ENCODE peak calls at places on chromosomes 13 and 19, in four cellular contexts. V, J, Q and I are unnamed samples.

GRCh38 chr13:93338906-93339305 is 112.3 kb downstream of the GPC6 start:
- DNase-seq in V (no peak), J (no peak), Q (no peak), I (no peak)

GRCh38 chr19:3129112-3129511 is 6.7 kb upstream of the GNA15 start:
- DNase-seq in V (no peak), J (peak; percentile 74), Q (no peak), I (no peak)

GRCh38 chr13:106034201-106034600 is 501.3 kb downstream of the EFNB2 start:
- DNase-seq in V (no peak), J (no peak), Q (no peak), I (no peak)

GRCh38 chr19:33804021-33804799 is 7.5 kb downstream of the KCTD15 start:
- DNase-seq in V (no peak), J (no peak), Q (no peak), I (no peak)

GRCh38 chr13:114108141-114108761 is 24.2 kb downstream of the RASA3 start:
- DNase-seq in V (no peak), J (no peak), Q (no peak), I (no peak)

GRCh38 chr19:55647732-55648656 is at the start of gene CCDC106:
- DNase-seq in V (peak; percentile 89), J (peak; percentile 71), Q (peak; percentile 81), I (no peak)

GRCh38 chr13:102852556-102852955 is 6.7 kb downstream of the ERCC5 start:
- DNase-seq in V (no peak), J (no peak), Q (no peak), I (no peak)

GRCh38 chr19:5889288-5889971 is 14.2 kb downstream of the NDUFA11 start:
- DNase-seq in V (no peak), J (no peak), Q (no peak), I (no peak)

GRCh38 chr19:43605875-43606568 is 5.9 kb upstream of the SRRM5 start:
- DNase-seq in V (no peak), J (no peak), Q (no peak), I (no peak)

GRCh38 chr13:85910962-85911361 is 111.7 kb upstream of the SLITRK6 start:
- DNase-seq in V (no peak), J (no peak), Q (no peak), I (no peak)

GRCh38 chr19:39596911-39597310 is 5.4 kb upstream of the LGALS13 start:
- DNase-seq in V (no peak), J (no peak), Q (no peak), I (no peak)

GRCh38 chr19:34639491-34640085 is 37.4 kb downstream of the SCGB2B2 start:
- DNase-seq in V (peak; percentile 58), J (peak; percentile 53), Q (peak; percentile 39), I (peak; percentile 5)

GRCh38 chr19:49056101-49056901 is 1.2 kb downstream of the CGB7 start:
- DNase-seq in V (peak; percentile 89), J (peak; percentile 62), Q (peak; percentile 88), I (no peak)

GRCh38 chr19:5903054-5903501 is 512 bp downstream of the NDUFA11 start:
- DNase-seq in V (no peak), J (no peak), Q (peak; percentile 32), I (no peak)

GRCh38 chr13:86846501-86846900 is 824.7 kb upstream of the SLITRK5 start:
- DNase-seq in V (no peak), J (no peak), Q (no peak), I (no peak)

GRCh38 chr19:39768811-39769210 is 9.8 kb upstream of the LEUTX start:
- DNase-seq in V (no peak), J (no peak), Q (no peak), I (no peak)

GRCh38 chr19:27684293-27684692 is 1528.7 kb downstream of the UQCRFS1 start:
- DNase-seq in V (no peak), J (no peak), Q (no peak), I (no peak)

GRCh38 chr13:25625361-25625760 is 253.6 kb downstream of the ATP8A2 start:
- DNase-seq in V (no peak), J (no peak), Q (no peak), I (no peak)

DNA sequence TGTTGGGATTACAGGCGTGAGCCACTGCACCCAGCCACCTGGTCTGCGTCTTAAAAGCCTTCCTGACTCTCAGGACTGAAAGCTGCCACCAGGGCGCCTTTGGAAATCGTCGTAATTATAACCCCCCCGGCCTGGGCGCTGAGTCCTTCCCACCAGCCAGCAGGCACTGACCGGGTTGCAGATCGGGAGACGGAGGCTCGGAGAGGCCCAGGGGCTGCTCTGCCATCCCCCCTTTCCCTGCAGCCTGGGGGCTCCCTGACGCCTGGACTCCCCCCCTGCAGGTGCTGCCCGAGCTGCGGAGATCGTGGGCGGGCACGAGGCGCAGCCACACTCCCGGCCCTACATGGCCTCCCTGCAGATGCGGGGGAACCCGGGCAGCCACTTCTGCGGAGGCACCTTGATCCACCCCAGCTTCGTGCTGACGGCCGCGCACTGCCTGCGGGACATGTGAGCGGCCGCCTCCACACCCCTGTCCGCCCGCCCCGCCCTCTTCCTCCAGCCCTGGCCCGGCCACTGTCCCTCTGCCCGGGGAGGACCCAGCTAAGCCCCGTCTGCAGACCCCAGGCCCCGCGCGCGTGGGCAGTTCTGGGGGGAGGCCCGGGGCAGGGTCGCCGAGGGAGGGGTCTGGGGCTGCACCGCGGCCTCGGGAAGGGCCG is 2.5 kb downstream of the PRTN3 start:
- DNase-seq in V (no peak), J (no peak), Q (peak; percentile 53), I (no peak)
- TF ChIP-seq EZH2 in V (peak; percentile 46), J (peak; percentile 64), Q (no peak), I (no peak)

GRCh38 chr19:8459095-8459494 is 14.3 kb downstream of the HNRNPM start:
- DNase-seq in V (no peak), J (no peak), Q (no peak), I (no peak)
- H3K9ac ChIP-seq in V (no peak overlapping the region), J (no peak overlapping the region), Q (no peak overlapping the region), I (no peak overlapping the region)

GRCh38 chr13:112060899-112061366 is 6.0 kb upstream of the SOX1 start:
- DNase-seq in V (peak; percentile 73), J (no peak), Q (no peak), I (no peak)

GRCh38 chr13:112063309-112063626 is 3.7 kb upstream of the SOX1 start:
- DNase-seq in V (peak; percentile 71), J (no peak), Q (no peak), I (no peak)

GRCh38 chr13:112062619-112063308 is 4.2 kb upstream of the SOX1 start:
- DNase-seq in V (peak; percentile 79), J (no peak), Q (peak; percentile 15), I (no peak)

GRCh38 chr13:112061367-112062046 is 5.4 kb upstream of the SOX1 start:
- DNase-seq in V (peak; percentile 72), J (no peak), Q (no peak), I (no peak)

GRCh38 chr13:112062047-112062618 is 4.8 kb upstream of the SOX1 start:
- DNase-seq in V (peak; percentile 58), J (no peak), Q (no peak), I (no peak)
- TF ChIP-seq POLR2AphosphoS5 in V (no peak), J (no peak), Q (no peak), I (no peak)

GRCh38 chr19:35766571-35767104 is 8.7 kb downstream of the PROSER3 start:
- DNase-seq in V (no peak), J (no peak), Q (no peak), I (no peak)

GRCh38 chr19:35768082-35768421 is 7.3 kb upstream of the ARHGAP33 start:
- DNase-seq in V (no peak), J (no peak), Q (no peak), I (no peak)

GRCh38 chr19:35760711-35761349 is 2.9 kb downstream of the PROSER3 start:
- DNase-seq in V (no peak), J (no peak), Q (no peak), I (no peak)

GRCh38 chr19:35767288-35768081 is 7.9 kb upstream of the ARHGAP33 start:
- DNase-seq in V (peak; percentile 89), J (no peak), Q (peak; percentile 8), I (no peak)

GRCh38 chr19:35764432-35765315 is 6.7 kb downstream of the PROSER3 start:
- DNase-seq in V (no peak), J (no peak), Q (no peak), I (no peak)
- TF ChIP-seq EZH2 in V (no peak), J (no peak), Q (no peak), I (no peak)

GRCh38 chr13:27170221-27170520 is 1.4 kb downstream of the USP12 start:
- DNase-seq in V (no peak), J (no peak), Q (no peak), I (no peak)
- H3K9ac ChIP-seq in V (no peak overlapping the region), J (peak overlapping the region; percentile 94), Q (peak overlapping the region; percentile 69), I (peak overlapping the region; percentile 81)

DNA sequence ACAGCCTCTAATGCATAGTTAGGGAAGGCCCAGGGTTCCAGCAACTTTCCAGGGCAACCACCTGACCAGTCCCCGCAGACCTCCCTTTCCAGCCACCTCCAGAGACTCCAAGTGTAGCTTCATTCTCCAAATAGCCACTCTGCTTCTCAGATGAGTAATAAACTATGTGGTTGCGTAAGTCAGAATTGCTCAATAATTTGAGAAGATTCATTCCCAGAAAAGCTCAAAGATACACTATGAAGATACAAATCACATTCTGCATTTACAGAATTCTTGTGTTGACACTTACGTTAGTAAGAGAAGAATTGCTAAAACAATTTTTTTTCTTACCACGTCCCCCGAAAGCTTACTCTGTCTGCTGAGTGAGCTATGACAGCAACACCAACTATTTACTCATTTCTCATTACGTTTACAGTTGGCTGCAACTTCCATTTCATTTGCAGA is 8.2 kb upstream of the LATS2 start:
- DNase-seq in V (no peak), J (no peak), Q (no peak), I (peak; percentile 91)
- TF ChIP-seq POLR2AphosphoS5 in V (no peak), J (no peak), Q (no peak), I (no peak)